ENCODE peak calls at places on chromosome 19, in six cellular contexts. X is neural progenitor cell, N is GM23248, J is GM23338, P is PC-9, S is PC-3. B is an unnamed sample. For H3F3A, the result is how much of the 10 kb centered on the place peaks cover.

GRCh38 chr19:38671654-38672053 is 24.2 kb downstream of the ACTN4 start:
- DNase-seq in J (no peak), N (no peak), P (no peak), S (no peak), X (no peak), B (no peak)

GRCh38 chr19:2602391-2603181 is 99.9 kb downstream of the GNG7 start:
- DNase-seq in X (peak), P (peak), S (peak), N (peak), J (peak), B (no peak)

GRCh38 chr19:45094707-45095106 is 1.7 kb downstream of the PPP1R37 start:
- DNase-seq in N (no peak), X (no peak), J (no peak), S (no peak), P (no peak), B (no peak)

GRCh38 chr19:18948976-18949356 is 7.9 kb upstream of the HOMER3 start:
- DNase-seq in P (no peak), S (peak), N (no peak), J (no peak), X (no peak), B (no peak)

GRCh38 chr19:32866564-32867265 is 2.9 kb downstream of the SLC7A9 start:
- DNase-seq in P (no peak), S (no peak), N (no peak), X (no peak), J (no peak), B (no peak)

GRCh38 chr19:50272263-50272897 is 56.8 kb downstream of the KCNC3 start:
- DNase-seq in S (no peak), J (no peak), X (no peak), P (no peak), N (no peak), B (no peak)

GRCh38 chr19:19113040-19113541 is 25.2 kb downstream of the TMEM161A start:
- DNase-seq in S (peak), X (peak), N (peak), P (no peak), J (peak), B (no peak)

GRCh38 chr19:19110410-19111137 is 27.7 kb downstream of the TMEM161A start:
- DNase-seq in S (no peak), J (peak), X (peak), N (no peak), P (no peak), B (no peak)

GRCh38 chr19:55166530-55167268 is at the start of gene DNAAF3:
- DNase-seq in P (peak), J (peak), X (peak), N (peak), S (peak), B (peak)

GRCh38 chr19:41265376-41266153 is 1.4 kb downstream of the HNRNPUL1 start:
- DNase-seq in N (peak), X (peak), S (peak), P (peak), J (peak), B (peak)

GRCh38 chr19:1134431-1134830 is 30.6 kb downstream of the GPX4 start:
- DNase-seq in J (no peak), N (no peak), P (no peak), X (no peak), S (no peak), B (no peak)

GRCh38 chr19:49894879-49895565 is 1.7 kb downstream of the IL4I1 start:
- DNase-seq in S (no peak), J (no peak), P (no peak), X (no peak), N (no peak), B (no peak)

GRCh38 chr19:18848860-18849661 is 17.3 kb downstream of the UPF1 start:
- DNase-seq in S (no peak), N (peak), P (no peak), X (no peak), J (no peak), B (no peak)

DNA sequence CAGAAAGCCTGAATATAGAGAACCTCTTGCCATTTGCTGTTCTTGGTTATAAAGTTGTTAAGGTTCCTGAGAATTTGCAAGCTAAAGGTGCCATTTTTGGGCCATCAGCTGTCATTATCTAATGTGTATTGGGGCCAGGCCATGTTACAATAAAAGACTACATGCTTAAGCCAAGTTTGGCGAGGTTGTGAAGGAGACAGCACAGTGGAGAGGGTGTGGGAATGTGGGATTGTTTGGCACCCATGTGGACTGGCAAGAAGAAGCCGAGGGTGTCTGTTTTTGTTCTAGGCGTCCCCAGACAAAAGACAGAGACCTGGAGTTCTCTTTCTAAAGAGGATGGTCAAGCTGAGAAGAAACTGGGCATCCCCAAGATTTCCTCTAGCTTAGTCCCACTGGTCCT is 64.7 kb downstream of the ZNF44 start:
- DNase-seq in X (no peak), S (no peak), N (no peak), J (no peak), P (no peak), B (no peak)
- TF ChIP-seq EZH2 in X (no peak), S (no peak), N (no peak), J (no peak), P (no peak), B (no peak)

DNA sequence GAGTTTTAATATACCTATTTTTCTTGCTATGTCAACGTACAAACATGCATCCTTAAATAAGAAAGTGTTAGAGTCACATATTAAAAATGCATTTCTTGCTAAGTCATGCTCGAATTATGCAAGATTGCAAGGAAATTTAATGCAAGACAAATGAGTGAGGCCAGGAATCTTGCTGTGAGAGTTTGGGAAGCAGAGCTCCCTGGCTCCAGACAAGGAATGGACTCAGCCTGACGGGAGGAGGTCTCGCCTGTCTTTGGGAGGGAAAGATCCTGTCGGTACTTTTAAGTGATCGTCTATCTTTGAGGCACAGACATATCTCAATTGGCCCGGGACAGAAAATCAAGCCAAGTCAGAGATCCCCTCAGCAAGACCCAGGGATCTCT is 39.2 kb downstream of the RFX2 start:
- DNase-seq in P (no peak), S (peak), J (no peak), X (no peak), N (peak), B (no peak)
- H3F3A ChIP-seq in P (under half), S (under half), J (under half), X (under half), N (under half), B (under half)

GRCh38 chr19:47479701-47480503 is 4.1 kb downstream of the KPTN start:
- DNase-seq in X (peak), N (no peak), P (no peak), S (no peak), J (peak), B (no peak)
- H3K4me3 ChIP-seq in X (peak), N (no peak), P (no peak), S (no peak), J (peak), B (no peak)

DNA sequence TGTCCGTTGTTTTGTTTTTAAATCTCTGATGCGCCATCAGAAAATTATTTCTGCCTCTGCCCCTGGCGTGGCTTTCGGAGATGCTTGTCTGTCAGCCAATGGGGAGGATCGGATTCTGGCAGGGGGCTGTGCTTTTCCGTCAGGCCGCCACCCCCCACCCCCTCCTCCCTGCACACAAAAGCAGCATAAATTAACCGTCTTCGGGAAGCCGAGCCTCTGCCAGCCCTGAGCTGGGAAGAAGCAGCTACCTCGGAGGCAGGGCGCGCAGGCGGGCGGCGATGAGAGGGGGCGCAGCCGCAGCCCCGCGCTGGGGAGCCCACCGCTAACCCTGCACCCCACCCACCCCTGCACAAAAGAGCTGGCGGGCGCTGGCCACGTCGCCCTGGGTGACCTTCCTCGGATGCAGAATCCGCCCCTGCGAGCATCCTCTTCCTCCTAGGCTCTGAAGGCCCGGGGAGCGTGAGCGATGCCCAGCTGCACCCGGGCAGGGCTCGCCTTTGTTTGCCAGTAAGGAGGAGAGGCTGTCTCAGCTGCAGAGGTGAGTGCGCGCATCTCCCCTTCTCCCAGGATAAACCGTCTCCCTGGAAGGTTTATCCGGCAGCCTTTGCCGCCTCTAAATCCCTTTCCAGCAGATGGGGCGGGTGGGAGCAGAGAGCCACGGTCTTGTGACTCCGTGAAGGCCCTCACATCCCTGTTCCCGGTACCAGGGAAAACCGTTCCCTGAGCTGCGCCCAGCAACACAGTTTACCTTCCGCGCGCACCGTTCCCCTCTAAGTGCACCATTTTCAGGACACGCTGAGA is at the start of gene ATCAY:
- DNase-seq in P (no peak), N (no peak), J (peak), S (no peak), X (peak), B (no peak)
- TF ChIP-seq EZH2 in P (no peak), N (no peak), J (no peak), S (no peak), X (peak), B (no peak)